ENCODE peak calls at places on chromosomes 12 and 14, in four cellular contexts. L is BJ; O is KG1; S is activated CD4-positive, alpha-beta T cell treated with anti-CD3 and anti-CD28 coated beads, Interleukin-2, amount 10 ng/mL, durations not matched to agents 7 days and 5 days. Q is an unnamed sample.

GRCh38 chr12:122967151-122967550 is 888 bp upstream of the ABCB9 start:
- DNase-seq in S (no peak), L (no peak), O (no peak), Q (no peak)

GRCh38 chr12:116882742-116883141 is 1.5 kb upstream of the HRK start:
- DNase-seq in S (no peak), L (no peak), O (no peak), Q (no peak)

GRCh38 chr14:99699071-99699760 is 15.1 kb downstream of the CYP46A1 start:
- DNase-seq in L (no peak), S (no peak), O (no peak), Q (no peak)

GRCh38 chr14:93045211-93045674 is 70.5 kb downstream of the ITPK1 start:
- DNase-seq in L (no peak), O (no peak), S (no peak), Q (no peak)

GRCh38 chr14:29741909-29742401 is 185.7 kb downstream of the PRKD1 start:
- DNase-seq in O (no peak), S (no peak), L (no peak), Q (no peak)

GRCh38 chr12:26153421-26154154 is 28.8 kb upstream of the BHLHE41 start:
- DNase-seq in S (no peak), O (no peak), L (peak), Q (no peak)

GRCh38 chr14:105745433-105746123 is 219.2 kb downstream of the TMEM121 start:
- DNase-seq in S (no peak), L (no peak), O (no peak), Q (no peak)

GRCh38 chr12:1646908-1647669 is 18.1 kb downstream of the WNT5B start:
- DNase-seq in L (no peak), S (no peak), O (no peak), Q (no peak)

GRCh38 chr12:54216580-54217308 is 28.0 kb upstream of the SMUG1 start:
- DNase-seq in L (no peak), S (peak), O (peak), Q (peak)

GRCh38 chr14:101511620-101512395 is 49.5 kb upstream of the DIO3 start:
- DNase-seq in O (no peak), S (no peak), L (no peak), Q (no peak)

GRCh38 chr14:68549966-68550705 is 242.7 kb downstream of the ZFP36L1 start:
- DNase-seq in L (no peak), S (no peak), O (no peak), Q (no peak)